ENCODE peak calls at places on chromosome 17, in five cellular contexts. S, C, D, R and Y are unnamed samples.

GRCh38 chr17:64780096-64781012 is 118.2 kb upstream of the SMURF2 start:
- DNase-seq in S (peak; percentile 49), C (no peak), D (peak; percentile 93), R (peak; percentile 57), Y (peak; percentile 51)

GRCh38 chr17:29393451-29393850 is 3.3 kb downstream of the TAOK1 start:
- DNase-seq in D (no peak), R (no peak), S (no peak), C (peak; percentile 59), Y (no peak)

GRCh38 chr17:82330322-82331239 is 3.0 kb downstream of the SECTM1 start:
- DNase-seq in S (peak; percentile 23), C (peak; percentile 75), D (peak; percentile 72), R (peak; percentile 42), Y (no peak)

GRCh38 chr17:62998665-62999393 is 32.8 kb downstream of the TANC2 start:
- DNase-seq in R (no peak), D (no peak), C (no peak), S (no peak), Y (no peak)

GRCh38 chr17:34269969-34270368 is at the start of gene CCL7:
- DNase-seq in D (no peak), S (peak; percentile 79), C (peak; percentile 10), R (no peak), Y (no peak)

GRCh38 chr17:49523706-49524472 is 28.8 kb downstream of the NGFR start:
- DNase-seq in R (no peak), C (no peak), S (no peak), D (no peak), Y (no peak)

GRCh38 chr17:9386401-9386800 is 189.2 kb downstream of the STX8 start:
- DNase-seq in S (peak; percentile 93), D (no peak), C (peak; percentile 46), R (no peak), Y (no peak)

GRCh38 chr17:71111945-71112344 is 942.6 kb downstream of the KCNJ2 start:
- DNase-seq in R (no peak), S (no peak), C (peak; percentile 39), D (no peak), Y (no peak)

GRCh38 chr17:3963214-3964201 is 729 bp downstream of the ATP2A3 start:
- DNase-seq in S (no peak), D (peak; percentile 74), R (no peak), C (no peak), Y (no peak)

GRCh38 chr17:13671771-13672170 is 70.0 kb upstream of the HS3ST3A1 start:
- DNase-seq in C (no peak), S (no peak), D (no peak), R (no peak), Y (no peak)

GRCh38 chr17:33012522-33013033 is 20.9 kb downstream of the SPACA3 start:
- DNase-seq in D (no peak), S (no peak), C (peak; percentile 96), R (no peak), Y (no peak)

GRCh38 chr17:37124074-37124824 is 175.5 kb downstream of the AATF start:
- DNase-seq in R (no peak), C (peak; percentile 40), S (no peak), D (no peak), Y (no peak)

GRCh38 chr17:2122641-2123302 is 67.9 kb downstream of the HIC1 start:
- DNase-seq in D (peak; percentile 83), S (peak; percentile 73), C (peak; percentile 91), R (peak; percentile 63), Y (peak; percentile 80)

GRCh38 chr17:19009970-19010369 is 5.4 kb upstream of the FAM83G start:
- DNase-seq in D (no peak), C (no peak), R (no peak), S (no peak), Y (peak; percentile 20)

GRCh38 chr17:19243838-19244237 is 6.7 kb downstream of the EPN2 start:
- DNase-seq in R (no peak), D (no peak), C (no peak), S (no peak), Y (peak; percentile 30)

GRCh38 chr17:38879878-38880727 is 10.2 kb downstream of the LASP1 start:
- DNase-seq in D (no peak), C (peak; percentile 86), S (peak; percentile 68), R (peak; percentile 32), Y (no peak)

GRCh38 chr17:78170692-78171590 is 2.6 kb downstream of the SYNGR2 start:
- DNase-seq in C (no peak), D (no peak), S (no peak), R (no peak), Y (no peak)

GRCh38 chr17:77609553-77610517 is 348.7 kb upstream of the TNRC6C start:
- DNase-seq in C (peak; percentile 17), S (no peak), D (peak; percentile 28), R (no peak), Y (no peak)

GRCh38 chr17:22695228-22695619 is 1002.9 kb downstream of the KCNJ18 start:
- DNase-seq in S (no peak), C (no peak), D (no peak), R (no peak), Y (no peak)

GRCh38 chr17:46950997-46951621 is 27.9 kb downstream of the RPRML start:
- DNase-seq in R (no peak), C (no peak), S (no peak), D (no peak), Y (no peak)

GRCh38 chr17:10733666-10734065 is 3.8 kb upstream of the TMEM220 start:
- DNase-seq in C (no peak), S (no peak), D (no peak), R (no peak), Y (no peak)

GRCh38 chr17:31579265-31579664 is 187.8 kb downstream of the RAB11FIP4 start:
- DNase-seq in D (no peak), S (peak; percentile 70), R (no peak), C (peak; percentile 49), Y (no peak)

GRCh38 chr17:78535285-78536197 is 41.7 kb downstream of the DNAH17 start:
- DNase-seq in S (no peak), C (no peak), R (no peak), D (peak; percentile 32), Y (no peak)

GRCh38 chr17:59734226-59734625 is 26.8 kb downstream of the VMP1 start:
- DNase-seq in D (no peak), S (no peak), R (no peak), C (no peak), Y (no peak)

GRCh38 chr17:83005639-83006038 is 73.8 kb upstream of the METRNL start:
- DNase-seq in S (no peak), D (no peak), C (no peak), R (no peak), Y (no peak)

GRCh38 chr17:8224891-8225812 is 14.8 kb upstream of the AURKB start:
- DNase-seq in D (no peak), C (no peak), R (no peak), S (no peak), Y (no peak)

GRCh38 chr17:64320613-64321553 is 57.8 kb upstream of the TEX2 start:
- DNase-seq in S (peak; percentile 85), R (no peak), C (peak; percentile 88), D (peak; percentile 71), Y (peak; percentile 59)

GRCh38 chr17:8662973-8663372 is 32.4 kb upstream of the MYH10 start:
- DNase-seq in R (no peak), S (no peak), D (no peak), C (no peak), Y (no peak)

GRCh38 chr17:48590603-48591161 is 641 bp upstream of the HOXB3 start:
- DNase-seq in C (peak; percentile 40), S (no peak), R (no peak), D (no peak), Y (no peak)

DNA sequence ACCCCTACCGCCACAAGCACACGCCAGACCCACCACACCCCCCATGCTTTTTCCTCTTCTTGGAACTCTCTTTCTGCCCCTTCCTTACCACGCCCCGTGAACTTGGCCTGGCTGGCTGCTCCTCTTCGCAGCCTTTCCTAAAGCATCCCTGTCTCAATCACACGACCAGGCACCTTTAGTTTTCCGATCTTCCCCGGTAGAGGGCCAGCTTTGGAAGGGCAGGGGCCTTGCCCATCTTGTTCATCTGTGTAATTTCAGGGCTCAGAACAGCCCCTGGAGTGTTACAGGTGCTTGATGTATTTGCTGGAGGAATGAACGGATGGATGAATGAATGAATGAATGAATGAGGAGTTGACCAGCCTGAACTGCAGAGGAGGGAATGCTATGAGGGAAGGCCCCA is 3.7 kb downstream of the SPPL2C start:
- DNase-seq in R (no peak), S (no peak), D (no peak), C (no peak), Y (no peak)
- H3K4me1 ChIP-seq in R (no peaks in the 10 kb centered on the region), S (no peaks in the 10 kb centered on the region), D (no peaks in the 10 kb centered on the region), C (no peaks in the 10 kb centered on the region), Y (no peaks in the 10 kb centered on the region)

GRCh38 chr17:44775136-44775837 is 16.5 kb downstream of the ADAM11 start:
- DNase-seq in S (peak; percentile 98), D (no peak), R (peak; percentile 97), C (peak; percentile 96), Y (peak; percentile 98)

GRCh38 chr17:44777394-44778348 is 18.9 kb downstream of the ADAM11 start:
- DNase-seq in D (no peak), C (no peak), R (no peak), S (no peak), Y (peak; percentile 23)

GRCh38 chr17:44775838-44776621 is 17.2 kb downstream of the ADAM11 start:
- DNase-seq in D (peak; percentile 97), C (no peak), S (no peak), R (no peak), Y (no peak)

GRCh38 chr17:44778656-44779210 is 19.9 kb downstream of the ADAM11 start:
- DNase-seq in S (no peak), D (no peak), R (no peak), C (no peak), Y (no peak)

GRCh38 chr17:44776628-44777393 is 18.0 kb downstream of the ADAM11 start:
- DNase-seq in D (no peak), C (no peak), S (no peak), R (no peak), Y (no peak)
- TF ChIP-seq CTCF in D (no peak), C (no peak), S (no peak), R (no peak), Y (no peak)

DNA sequence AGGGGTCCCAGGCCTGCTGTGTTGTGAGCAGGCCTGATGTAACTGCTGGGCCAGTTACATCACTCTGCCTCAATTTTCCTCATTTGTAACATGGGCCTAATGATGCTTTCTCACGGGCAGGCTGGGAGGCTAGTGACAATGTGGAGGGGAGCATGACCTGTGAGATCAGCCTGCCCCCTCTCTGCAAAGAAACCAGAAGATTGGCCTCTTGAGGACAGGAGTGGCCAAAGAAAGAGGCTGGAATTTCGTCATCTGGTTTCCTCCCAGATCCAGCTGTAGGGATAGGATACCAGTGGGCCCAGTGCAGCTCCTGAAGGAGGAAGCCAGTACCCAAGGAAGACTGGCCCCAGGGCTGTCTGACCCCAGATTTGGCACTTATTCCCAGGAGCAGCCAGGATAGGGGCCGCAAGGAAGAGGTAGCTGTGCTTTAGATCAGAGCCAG is 615 bp upstream of the SREBF1 start:
- DNase-seq in D (no peak), S (peak; percentile 69), C (peak; percentile 85), R (no peak), Y (peak; percentile 74)
- H3K4me1 ChIP-seq in D (peaks cover 68% of the 10 kb centered on the region), S (peaks cover 56% of the 10 kb centered on the region), C (peaks cover 46% of the 10 kb centered on the region), R (peaks cover 85% of the 10 kb centered on the region), Y (peaks cover 74% of the 10 kb centered on the region)

GRCh38 chr17:41868568-41868967 is 3.3 kb upstream of the KLHL11 start:
- DNase-seq in D (no peak), C (no peak), S (no peak), R (no peak), Y (no peak)

GRCh38 chr17:41863074-41863843 is 2.0 kb downstream of the KLHL11 start:
- DNase-seq in S (no peak), C (no peak), R (no peak), D (no peak), Y (no peak)

GRCh38 chr17:41864498-41864836 is 756 bp downstream of the KLHL11 start:
- DNase-seq in D (no peak), S (no peak), C (no peak), R (no peak), Y (no peak)

GRCh38 chr17:41865596-41865893 is 322 bp upstream of the KLHL11 start:
- DNase-seq in S (no peak), C (no peak), D (no peak), R (no peak), Y (no peak)

GRCh38 chr17:41864837-41865595 is at the start of gene KLHL11:
- DNase-seq in S (peak; percentile 94), C (peak; percentile 86), R (peak; percentile 87), D (peak; percentile 94), Y (peak; percentile 91)
- TF ChIP-seq CTCF in S (no peak), C (peak; percentile 1), R (no peak), D (no peak), Y (no peak)